ENCODE peak calls at places on chromosomes 16 and 17, in seven cellular contexts. K is A549, F is RWPE1, J is neural crest cell, O is fibroblast of pulmonary artery, H is psoas muscle, U is pancreas. X is an unnamed sample.

GRCh38 chr17:30858556-30859250 is 26.9 kb downstream of the ATAD5 start:
- DNase-seq in J (no peak), K (no peak), F (no peak), O (no peak), U (no peak), H (no peak), X (no peak)

GRCh38 chr17:34981538-34982241 is 1.4 kb downstream of the LIG3 start:
- DNase-seq in J (no peak), K (no peak), H (no peak), U (no peak), O (peak), F (no peak), X (no peak)

GRCh38 chr17:252456-252855 is 71.0 kb upstream of the DOC2B start:
- DNase-seq in J (no peak), F (no peak), U (peak), H (no peak), K (no peak), O (no peak), X (no peak)

GRCh38 chr17:34998205-34998604 is 17.9 kb downstream of the LIG3 start:
- DNase-seq in J (peak), O (peak), H (peak), U (peak), F (peak), K (peak), X (no peak)

GRCh38 chr16:85369741-85370528 is 243.2 kb upstream of the GSE1 start:
- DNase-seq in O (no peak), J (peak), K (peak), H (peak), F (peak), U (peak), X (no peak)

GRCh38 chr16:85010931-85011845 is at the start of gene ZDHHC7:
- DNase-seq in J (peak), U (peak), O (peak), H (peak), K (peak), F (peak), X (no peak)

GRCh38 chr17:60902399-60902798 is 224.7 kb downstream of the BCAS3 start:
- DNase-seq in H (no peak), J (no peak), K (no peak), O (no peak), F (no peak), U (no peak), X (no peak)

GRCh38 chr17:18896146-18896545 is 38.2 kb downstream of the PRPSAP2 start:
- DNase-seq in U (no peak), O (no peak), H (no peak), F (no peak), K (no peak), J (no peak), X (no peak)

GRCh38 chr17:36946726-36947091 is 2.0 kb upstream of the AATF start:
- DNase-seq in F (no peak), J (no peak), K (no peak), U (no peak), O (no peak), H (no peak), X (no peak)

GRCh38 chr17:43907425-43907981 is at the start of gene MPP2:
- DNase-seq in J (peak), H (peak), U (peak), K (peak), F (no peak), O (peak), X (no peak)

DNA sequence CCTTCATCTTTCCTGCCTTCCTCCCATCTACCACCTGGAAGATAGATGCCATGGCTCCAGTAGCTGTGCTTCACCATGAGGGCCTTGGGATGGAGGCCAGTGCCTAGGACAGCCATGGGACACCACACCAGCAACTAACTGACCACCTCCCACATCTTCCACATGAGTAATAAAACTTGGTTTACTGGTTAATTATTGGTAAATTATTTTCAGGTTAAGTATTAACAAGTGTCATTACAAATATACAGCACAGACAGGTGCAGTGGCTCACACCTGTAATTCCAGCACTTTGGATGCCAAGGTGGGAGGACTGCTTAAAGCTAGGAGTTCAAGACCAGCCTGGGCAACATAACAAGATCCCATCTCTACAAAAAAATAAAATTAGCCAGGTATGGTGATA is 14.0 kb downstream of the CDIP1 start:
- DNase-seq in U (no peak), O (no peak), K (no peak), J (no peak), H (no peak), F (no peak), X (no peak)
- TF ChIP-seq CTCF in U (no peak), O (no peak), K (no peak), J (no peak), H (no peak), F (no peak), X (no peak)

DNA sequence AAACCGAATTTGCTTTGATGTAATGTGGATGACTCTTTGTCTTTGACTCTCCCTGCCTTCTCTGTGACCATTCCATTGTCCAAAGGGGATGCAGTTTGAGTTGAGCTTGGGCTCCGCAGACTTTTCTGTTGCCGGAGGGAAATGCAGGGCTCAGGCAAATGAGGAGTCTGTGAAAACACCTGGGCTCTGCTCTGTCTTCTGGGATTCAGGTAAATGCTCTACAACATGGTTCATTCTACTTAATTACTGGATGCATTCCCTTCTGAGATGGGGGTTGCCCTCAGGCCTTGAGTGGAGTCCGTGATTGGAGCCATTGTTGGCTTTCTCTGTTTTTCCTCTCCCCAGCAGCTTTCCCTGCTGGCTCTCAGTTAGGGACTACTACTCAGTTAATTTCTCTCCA is 26.4 kb upstream of the SPNS2 start:
- DNase-seq in U (no peak), F (no peak), H (no peak), K (no peak), J (no peak), O (no peak), X (no peak)
- TF ChIP-seq CTCF in U (no peak), F (no peak), H (no peak), K (no peak), J (no peak), O (no peak), X (no peak)

GRCh38 chr17:50266384-50267073 is 7.7 kb upstream of the TMEM92 start:
- DNase-seq in O (peak), H (peak), F (no peak), J (no peak), K (no peak), U (peak), X (no peak)

GRCh38 chr17:50265690-50266306 is 8.5 kb upstream of the TMEM92 start:
- DNase-seq in F (no peak), U (no peak), O (no peak), J (no peak), H (no peak), K (no peak), X (no peak)

GRCh38 chr17:50263293-50264262 is 10.7 kb upstream of the TMEM92 start:
- DNase-seq in K (no peak), O (no peak), J (no peak), F (no peak), U (no peak), H (no peak), X (no peak)

GRCh38 chr17:50264263-50265113 is 9.8 kb upstream of the TMEM92 start:
- DNase-seq in F (no peak), H (no peak), K (no peak), U (no peak), J (no peak), O (no peak), X (no peak)

DNA sequence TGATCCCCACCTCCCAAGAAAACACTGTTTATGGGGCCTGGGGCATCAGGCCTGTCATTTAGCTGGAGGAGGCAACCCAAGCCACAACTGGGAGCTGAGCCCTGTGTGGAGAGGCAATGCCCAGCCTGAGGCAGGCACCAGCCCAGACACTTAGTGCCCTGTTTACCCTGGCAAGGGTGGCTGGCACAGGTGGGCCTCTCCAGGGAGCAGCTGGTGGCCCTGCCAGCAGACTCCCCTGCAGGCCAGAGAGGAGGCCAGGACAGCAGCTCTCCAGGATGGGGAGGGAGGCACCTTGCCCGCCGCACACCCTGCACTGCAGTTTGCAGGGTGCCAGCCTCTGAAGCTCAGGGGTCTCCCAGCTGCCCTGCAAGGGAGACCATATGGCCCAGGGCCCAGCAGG is 9.1 kb upstream of the TMEM92 start:
- DNase-seq in O (no peak), K (no peak), H (no peak), U (no peak), J (no peak), F (no peak), X (no peak)
- TF ChIP-seq CTCF in O (no peak), K (no peak), H (no peak), U (no peak), J (no peak), F (no peak), X (no peak)

GRCh38 chr17:71234349-71234748 is 886.5 kb upstream of the SOX9 start:
- DNase-seq in J (no peak), O (no peak), H (no peak), U (no peak), K (no peak), F (no peak), X (no peak)

GRCh38 chr17:71232801-71233559 is 887.8 kb upstream of the SOX9 start:
- DNase-seq in H (no peak), F (no peak), O (no peak), J (no peak), K (no peak), U (no peak), X (no peak)

DNA sequence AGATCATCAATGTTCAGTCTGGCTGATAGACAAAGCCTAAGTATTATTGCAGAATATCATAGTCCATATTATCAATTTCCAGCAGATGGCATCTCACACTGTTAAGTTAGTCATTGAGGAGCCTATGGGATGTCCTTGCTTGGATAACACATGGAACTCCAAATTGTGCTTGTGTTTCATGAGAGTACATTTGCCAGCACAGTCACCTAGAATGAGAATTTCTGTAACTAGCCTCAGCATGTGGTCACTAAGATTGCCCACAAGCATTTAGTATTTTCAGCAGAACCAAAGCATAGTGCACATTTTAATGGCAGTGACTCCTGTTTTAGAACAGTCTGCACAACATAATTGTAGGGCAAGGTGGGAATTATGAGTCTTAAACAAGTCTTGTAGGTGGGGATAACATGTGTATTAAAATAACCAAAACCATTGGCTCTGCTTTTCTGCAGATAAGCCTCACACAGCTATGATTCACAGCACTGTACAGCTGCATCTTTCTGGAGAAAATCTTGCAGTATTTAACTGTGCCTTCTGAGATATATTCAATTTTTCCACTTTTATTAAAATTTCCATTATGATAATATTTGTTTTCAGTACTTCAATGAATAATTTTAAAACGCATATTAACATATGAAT is 882.8 kb upstream of the SOX9 start:
- DNase-seq in J (no peak), F (peak), O (peak), H (no peak), U (no peak), K (peak), X (peak)
- TF ChIP-seq CTCF in J (no peak), F (peak), O (peak), H (no peak), U (no peak), K (peak), X (peak)

DNA sequence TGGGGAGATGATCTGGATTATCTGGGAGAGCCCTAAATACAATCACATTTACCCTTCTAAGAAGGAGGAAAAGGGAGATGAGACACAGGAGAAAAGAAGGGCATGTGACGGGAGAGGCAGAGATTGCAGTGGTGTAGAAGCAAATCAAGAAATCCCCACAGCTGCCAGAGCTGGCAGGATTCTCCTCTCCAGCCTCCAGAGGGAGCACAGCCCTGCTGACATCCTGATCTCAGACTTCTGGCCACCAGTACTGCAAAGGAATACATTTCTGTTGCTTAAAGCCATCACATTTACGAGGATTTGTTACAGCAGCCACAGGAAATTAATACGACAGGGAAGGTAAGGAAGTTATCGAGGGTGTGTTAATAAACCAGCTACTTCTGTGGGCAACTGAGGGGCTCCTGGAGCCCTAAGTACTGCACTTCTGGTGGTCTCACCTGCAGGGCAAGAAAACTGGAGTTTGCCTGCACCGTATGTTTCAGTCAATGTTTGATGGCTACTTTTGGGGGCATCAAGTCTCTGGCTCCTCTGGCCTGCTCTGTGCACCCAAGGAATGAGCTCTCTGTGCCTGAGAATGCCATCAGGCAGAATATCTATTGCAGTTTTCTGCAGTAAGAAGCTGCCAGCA is 22.9 kb upstream of the CDH13 start:
- DNase-seq in F (peak), J (peak), O (peak), U (peak), K (no peak), H (peak), X (peak)
- TF ChIP-seq CTCF in F (peak), J (peak), O (peak), U (no peak), K (no peak), H (peak), X (peak)

DNA sequence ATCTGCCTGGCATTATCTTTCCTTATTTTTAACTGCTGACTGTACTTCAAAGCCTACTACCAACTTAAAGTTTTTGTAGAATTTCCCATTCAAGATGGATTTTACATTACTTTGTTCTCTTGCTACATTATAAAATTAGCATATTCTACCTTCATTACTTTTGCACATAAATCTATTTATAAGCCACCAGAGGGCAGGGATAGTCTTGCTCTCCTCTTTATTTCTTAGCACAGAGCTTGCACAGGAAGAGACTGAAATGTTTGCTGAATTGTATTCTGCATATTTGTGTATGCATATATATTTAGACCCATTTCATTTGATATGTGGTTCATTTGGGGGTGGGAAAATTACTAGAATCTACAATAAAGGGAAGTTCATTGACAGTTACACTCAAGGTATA is 108.0 kb downstream of the SKAP1 start:
- DNase-seq in J (no peak), K (peak), U (no peak), H (no peak), F (no peak), O (peak), X (no peak)
- TF ChIP-seq CTCF in J (no peak), K (peak), U (no peak), H (no peak), F (peak), O (peak), X (no peak)

GRCh38 chr17:41417576-41418015 is 6.8 kb downstream of the KRT37 start:
- DNase-seq in U (no peak), J (no peak), K (peak), F (peak), H (no peak), O (no peak), X (no peak)
- TF ChIP-seq CTCF in U (no peak), J (peak), K (peak), F (no peak), H (peak), O (peak), X (peak)

DNA sequence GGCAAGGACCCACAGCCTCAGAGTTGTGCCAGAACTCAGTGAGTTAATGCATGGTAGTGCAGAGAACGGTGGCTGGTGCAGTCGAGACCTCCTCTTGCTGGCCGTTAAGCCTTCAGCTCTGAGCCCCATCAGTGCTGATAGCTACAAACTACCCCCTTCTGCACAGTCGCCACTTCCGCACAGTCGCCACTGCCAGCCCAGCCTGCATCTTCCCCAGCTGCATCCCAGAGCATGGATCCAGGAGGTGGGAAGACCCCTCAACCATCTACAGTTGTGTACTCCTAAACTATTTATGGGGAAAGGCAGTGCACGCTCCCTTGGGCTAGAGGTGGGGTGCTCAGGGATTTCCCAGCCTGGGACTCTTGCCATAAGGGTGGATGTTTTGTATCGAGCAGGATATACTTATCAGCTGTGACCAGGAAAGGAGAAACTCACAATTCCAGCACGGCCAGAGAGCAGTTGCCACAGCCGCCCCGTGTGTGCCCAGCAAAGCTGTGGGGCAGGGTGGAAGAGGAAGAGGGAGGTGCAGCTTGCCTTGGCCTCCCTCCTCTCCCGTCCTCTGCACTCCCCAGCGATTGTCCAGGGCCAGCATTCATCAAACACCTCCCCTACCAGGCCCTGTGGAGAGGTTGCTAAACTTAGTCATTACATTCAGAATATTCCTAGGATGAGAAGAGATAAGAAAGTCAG is 49.5 kb upstream of the CMIP start:
- DNase-seq in F (no peak), U (no peak), J (no peak), K (no peak), H (no peak), O (peak), X (no peak)
- TF ChIP-seq CTCF in F (no peak), U (no peak), J (no peak), K (no peak), H (no peak), O (no peak), X (no peak)

GRCh38 chr16:14024300-14024699 is 46.8 kb upstream of the MRTFB start:
- DNase-seq in J (no peak), H (no peak), F (no peak), U (no peak), K (no peak), O (peak), X (no peak)
- TF ChIP-seq CTCF in J (no peak), H (no peak), F (no peak), U (no peak), K (no peak), O (no peak), X (no peak)

DNA sequence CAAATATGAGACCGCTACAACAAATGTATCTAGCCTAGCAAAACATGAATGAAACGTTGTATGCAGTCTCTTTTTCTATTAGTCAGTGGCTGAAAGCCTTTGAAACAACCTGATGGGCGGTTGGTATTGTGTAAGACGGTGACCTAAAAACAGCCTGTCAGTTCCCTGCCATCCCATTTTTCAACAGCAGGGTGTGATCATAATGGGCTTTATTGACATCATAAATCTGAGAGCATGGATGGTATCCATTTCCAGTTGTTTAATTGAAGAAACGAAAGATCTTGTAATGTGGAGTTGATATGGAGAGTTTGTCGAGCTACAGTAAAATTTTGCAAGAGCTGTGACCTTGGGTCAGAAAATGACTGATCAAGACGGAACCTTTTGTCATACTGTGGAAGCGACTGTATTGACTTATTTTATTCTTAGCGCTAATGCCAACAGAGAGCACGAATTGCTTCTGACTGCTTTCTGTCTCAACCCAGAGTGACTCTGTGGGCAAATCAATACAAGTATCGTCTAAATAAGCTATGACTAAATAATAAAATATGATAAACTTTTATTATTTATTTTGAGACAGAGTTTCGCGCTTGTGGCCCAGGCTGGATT is 12.3 kb upstream of the MEIOB start:
- DNase-seq in K (peak), U (peak), H (no peak), O (peak), J (no peak), F (no peak), X (no peak)
- TF ChIP-seq CTCF in K (no peak), U (no peak), H (no peak), O (peak), J (peak), F (no peak), X (no peak)

X was measured in AG04449.